ENCODE peak calls at places on chromosomes 13 and 19, in four cellular contexts. F, U, S and M are unnamed samples.

GRCh38 chr13:29619995-29620394 is 24.5 kb upstream of the SLC7A1 start:
- DNase-seq in F (no peak), U (no peak), S (no peak), M (peak)

GRCh38 chr19:48966541-48967345 is 1.6 kb downstream of the FTL start:
- DNase-seq in F (no peak), U (no peak), S (no peak), M (no peak)

GRCh38 chr13:46164661-46165060 is 17.3 kb downstream of the LCP1 start:
- DNase-seq in F (no peak), U (no peak), S (no peak), M (no peak)

GRCh38 chr13:40206241-40207109 is 460.0 kb downstream of the FOXO1 start:
- DNase-seq in F (no peak), U (no peak), S (no peak), M (peak)

GRCh38 chr13:80132741-80133601 is 208.0 kb downstream of the SPRY2 start:
- DNase-seq in F (no peak), U (peak), S (peak), M (peak)

GRCh38 chr19:3057275-3057714 is 5.0 kb downstream of the TLE5 start:
- DNase-seq in F (no peak), U (no peak), S (peak), M (no peak)

GRCh38 chr13:110666255-110666533 is 39.7 kb downstream of the CARS2 start:
- DNase-seq in F (no peak), U (no peak), S (no peak), M (no peak)

GRCh38 chr19:40057166-40057565 is 1.1 kb upstream of the ZNF780B start:
- DNase-seq in F (no peak), U (no peak), S (no peak), M (no peak)

GRCh38 chr19:17950310-17951150 is 16.4 kb upstream of the KCNN1 start:
- DNase-seq in F (no peak), U (peak), S (peak), M (no peak)

GRCh38 chr19:51417107-51417806 is at the start of gene SIGLEC10:
- DNase-seq in F (no peak), U (no peak), S (no peak), M (no peak)

GRCh38 chr13:59494560-59494970 is 669.2 kb downstream of the DIAPH3 start:
- DNase-seq in F (no peak), U (no peak), S (no peak), M (peak)

GRCh38 chr13:113452942-113453901 is at the start of gene ADPRHL1:
- DNase-seq in F (no peak), U (no peak), S (peak), M (no peak)

GRCh38 chr19:3142292-3142670 is 6.4 kb downstream of the GNA15 start:
- DNase-seq in F (peak), U (no peak), S (no peak), M (peak)

GRCh38 chr13:94362411-94362909 is 117.0 kb downstream of the DCT start:
- DNase-seq in F (peak), U (peak), S (peak), M (peak)

GRCh38 chr19:1261863-1262686 is 7.1 kb upstream of the CIRBP start:
- DNase-seq in F (no peak), U (no peak), S (no peak), M (no peak)

DNA sequence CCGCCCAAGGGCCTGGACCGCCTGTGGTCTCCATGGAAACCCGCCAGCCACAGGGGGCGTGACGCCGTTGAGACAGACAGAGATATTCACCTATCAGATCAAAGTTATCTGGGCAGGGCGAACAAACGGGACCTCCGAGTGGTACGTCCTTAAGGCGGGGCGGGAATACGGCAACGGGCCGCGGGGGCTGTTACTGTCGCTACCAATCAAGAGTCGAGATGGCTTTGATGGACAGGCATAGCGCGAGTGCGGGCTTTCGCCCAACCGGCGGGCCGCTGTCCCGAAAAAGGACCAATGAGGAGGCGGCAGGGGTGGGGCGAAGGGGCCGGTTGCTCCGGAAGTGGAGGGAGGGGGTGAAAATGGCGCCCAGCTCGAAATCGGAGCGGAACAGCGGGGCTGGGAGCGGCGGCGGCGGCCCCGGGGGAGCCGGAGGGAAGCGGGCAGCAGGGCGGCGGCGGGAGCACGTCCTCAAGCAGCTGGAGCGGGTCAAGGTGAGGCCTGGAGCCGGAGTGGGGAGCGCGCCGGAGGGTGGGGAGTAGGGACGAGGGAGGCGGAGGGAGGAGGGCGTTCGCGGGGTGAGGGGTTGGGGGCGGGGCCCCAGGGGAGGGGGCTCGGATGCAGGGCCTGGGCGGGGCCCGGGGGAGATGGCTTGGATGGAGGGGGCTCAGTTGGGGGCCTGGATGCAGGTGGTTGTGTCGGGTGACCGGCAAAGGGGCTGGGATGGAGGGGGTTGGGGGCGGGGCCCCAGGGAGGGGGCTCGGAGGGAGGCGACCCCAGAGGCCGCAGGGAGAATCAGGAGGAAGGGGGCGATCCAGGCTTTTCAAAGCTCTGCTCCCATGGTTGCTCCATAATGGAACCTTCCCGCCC is at the start of gene DCAF15:
- DNase-seq in F (peak), U (peak), S (peak), M (peak)
- TF ChIP-seq CTCF in F (no peak), U (no peak), S (no peak), M (no peak)

DNA sequence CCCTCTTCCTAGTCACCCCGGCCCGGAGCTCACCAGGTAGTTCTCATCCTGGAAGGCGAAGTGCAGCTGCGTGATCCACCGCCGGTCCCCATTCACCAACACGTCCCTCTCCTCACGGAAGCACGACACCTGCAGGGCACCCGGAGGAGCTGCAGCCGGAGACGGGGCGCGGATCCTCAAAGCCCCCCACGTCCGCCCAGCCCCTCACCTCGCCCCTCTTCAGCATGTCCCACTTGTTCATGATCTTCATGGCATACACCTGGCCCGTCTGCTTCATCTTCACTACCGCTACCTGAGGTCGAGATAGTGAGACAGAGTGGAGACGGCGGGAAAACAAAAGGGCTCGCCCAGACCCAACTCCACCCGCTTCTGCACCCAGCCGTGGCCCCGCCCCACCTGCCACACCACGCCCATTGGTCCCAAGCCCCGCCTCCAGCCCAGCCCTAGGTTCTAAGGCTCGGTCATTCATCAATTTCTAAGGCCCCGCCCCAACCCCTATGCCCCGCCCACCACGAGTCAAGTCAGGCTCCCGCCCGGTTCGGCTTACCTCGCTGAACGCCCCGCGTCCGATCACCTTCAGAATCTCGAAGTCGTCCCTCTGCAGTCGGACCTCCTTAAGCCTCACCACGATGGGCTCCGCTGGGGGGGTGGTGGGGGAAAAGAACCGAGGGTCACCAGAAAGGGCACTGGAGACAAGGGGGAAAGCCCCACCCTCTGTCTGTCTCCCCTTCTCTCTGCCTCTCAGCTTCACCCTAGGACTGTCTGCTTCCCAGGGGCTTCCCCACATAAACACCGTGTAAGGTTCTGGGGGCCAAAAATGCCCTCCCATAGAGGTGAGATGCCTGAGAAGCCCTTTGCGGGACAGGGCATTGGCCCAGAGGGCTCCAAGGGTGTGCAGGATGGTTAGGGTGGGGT is 2.8 kb downstream of the DMPK start:
- DNase-seq in F (peak), U (peak), S (peak), M (no peak)
- TF ChIP-seq CTCF in F (peak), U (peak), S (peak), M (peak)

GRCh38 chr19:42024622-42025111 is 30.6 kb upstream of the ATP1A3 start:
- DNase-seq in F (no peak), U (no peak), S (no peak), M (no peak)

GRCh38 chr19:42030605-42031004 is 36.6 kb upstream of the ATP1A3 start:
- DNase-seq in F (no peak), U (no peak), S (no peak), M (no peak)

GRCh38 chr19:42032428-42032827 is 37.6 kb downstream of the GRIK5 start:
- DNase-seq in F (no peak), U (no peak), S (no peak), M (no peak)

GRCh38 chr19:42023943-42024260 is 29.9 kb upstream of the ATP1A3 start:
- DNase-seq in F (no peak), U (no peak), S (no peak), M (no peak)

GRCh38 chr19:42028304-42029216 is 34.5 kb upstream of the ATP1A3 start:
- DNase-seq in F (peak), U (no peak), S (peak), M (no peak)
- TF ChIP-seq CTCF in F (peak), U (peak), S (peak), M (peak)

GRCh38 chr19:29844891-29845575 is 33.2 kb downstream of the CCNE1 start:
- DNase-seq in F (peak), U (peak), S (peak), M (peak)
- TF ChIP-seq CTCF in F (no peak), U (no peak), S (no peak), M (no peak)

GRCh38 chr19:29478578-29479565 is 46.9 kb upstream of the VSTM2B start:
- DNase-seq in F (peak), U (peak), S (peak), M (no peak)
- TF ChIP-seq CTCF in F (peak), U (peak), S (peak), M (no peak)

DNA sequence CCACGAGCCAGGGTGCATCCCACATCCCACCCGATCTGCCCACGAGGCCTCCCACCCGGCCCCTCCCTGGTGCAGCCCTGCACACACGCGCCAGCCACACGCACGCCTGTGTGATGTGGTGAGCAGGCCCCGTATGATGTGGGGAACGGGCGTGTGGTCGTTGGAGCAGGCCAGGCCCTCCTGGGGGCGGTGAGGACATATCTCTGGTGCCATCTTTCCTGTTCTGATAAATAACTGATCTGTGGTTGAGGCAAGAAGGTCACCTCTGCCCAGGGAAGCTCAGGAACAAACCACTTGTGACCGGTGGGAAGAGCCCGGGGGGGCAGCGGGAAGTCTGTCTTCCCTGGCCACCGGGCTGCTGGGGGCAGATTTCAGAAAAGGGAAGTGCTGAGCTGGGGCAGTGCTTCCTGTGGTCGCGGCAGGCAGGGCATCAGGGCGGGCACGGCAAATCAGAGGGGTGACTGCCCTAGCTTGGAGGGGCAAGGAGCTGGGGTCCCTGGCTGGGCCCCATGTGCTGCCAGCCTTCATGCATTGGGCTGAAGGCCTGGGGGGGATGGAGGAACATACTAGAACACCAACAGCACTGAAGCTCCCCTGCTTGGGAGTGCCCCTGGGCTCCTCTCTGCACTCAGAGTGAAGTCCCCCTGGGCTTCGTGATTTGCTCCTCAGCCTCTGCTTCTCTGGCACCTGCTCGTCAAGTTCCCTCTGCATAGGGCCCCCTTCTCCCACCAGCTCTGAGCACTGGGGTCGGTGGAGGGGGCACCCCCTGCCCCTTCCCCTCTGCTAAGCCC is 35.2 kb upstream of the SLC7A10 start:
- DNase-seq in F (no peak), U (no peak), S (no peak), M (no peak)
- TF ChIP-seq CTCF in F (no peak), U (no peak), S (no peak), M (no peak)

DNA sequence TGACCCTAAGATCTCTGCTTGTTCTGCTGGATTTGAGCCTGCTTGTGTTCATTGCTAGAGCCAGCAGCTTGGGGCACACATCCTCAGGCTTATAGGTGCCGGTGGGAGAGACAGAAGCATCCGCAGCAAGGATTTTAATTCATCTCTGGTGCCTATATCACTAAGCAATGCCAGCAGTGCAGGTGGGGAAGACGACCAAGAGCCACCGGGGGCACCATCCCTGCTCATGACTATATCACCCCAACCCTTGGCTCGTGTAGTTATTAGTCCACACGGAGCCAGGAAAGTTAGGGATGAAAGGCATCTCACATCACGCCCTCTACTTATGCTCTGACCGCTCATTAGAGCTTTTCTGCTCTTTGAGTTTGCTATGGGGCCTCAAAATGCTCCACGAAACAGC is 298.2 kb downstream of the DCLK1 start:
- DNase-seq in F (no peak), U (no peak), S (no peak), M (no peak)
- TF ChIP-seq CTCF in F (no peak), U (no peak), S (no peak), M (no peak)

DNA sequence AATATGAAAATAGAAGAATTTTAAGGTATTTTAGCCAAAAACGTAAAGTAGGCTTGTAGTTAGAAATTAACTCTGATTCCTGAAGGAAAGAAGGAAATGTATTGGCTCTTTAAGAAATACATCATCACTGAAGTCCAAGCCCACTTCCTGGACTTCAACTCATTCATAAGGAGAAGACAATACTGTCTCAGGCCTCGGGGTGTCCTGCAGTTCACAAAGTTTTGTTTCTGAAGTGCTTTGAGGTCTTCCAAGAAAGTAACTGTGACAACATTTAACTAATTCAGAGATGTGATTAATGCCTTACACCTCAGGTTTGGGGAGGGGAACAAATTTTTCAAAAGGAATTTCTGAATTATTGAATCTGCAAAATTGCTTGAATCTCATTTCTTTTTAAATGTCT is 65.8 kb upstream of the STARD13 start:
- DNase-seq in F (peak), U (no peak), S (no peak), M (no peak)
- TF ChIP-seq CTCF in F (peak), U (no peak), S (no peak), M (no peak)

GRCh38 chr13:103758222-103758621 is 692.0 kb upstream of the SLC10A2 start:
- DNase-seq in F (no peak), U (no peak), S (no peak), M (no peak)

GRCh38 chr13:103757361-103757760 is 691.1 kb upstream of the SLC10A2 start:
- DNase-seq in F (no peak), U (no peak), S (no peak), M (no peak)

GRCh38 chr13:103762523-103762922 is 696.3 kb upstream of the SLC10A2 start:
- DNase-seq in F (no peak), U (no peak), S (no peak), M (no peak)
- TF ChIP-seq CTCF in F (peak), U (no peak), S (no peak), M (peak)